ENCODE peak calls at places on chromosomes 3 and 15, in nine cellular contexts. One of them, this sample, is unnamed.

GRCh38 chr3:53716998-53717397 is 129.2 kb downstream of the CHDH start:
- DNase-seq in non-pigmented ciliary epithelial cell: no peak
- DNase-seq in GM23248: no peak
- DNase-seq in OCI-LY7: no peak
- DNase-seq in NCI-H2029 treated with DMSO at 0.1 percent for 48 hours: no peak
- DNase-seq in right cardiac atrium: no peak
- DNase-seq in nucleus accumbens: no peak
- DNase-seq in tibial nerve: no peak
- DNase-seq in AG04450: no peak
- DNase-seq in this sample: no peak

GRCh38 chr3:53941174-53941573 is 49.5 kb upstream of the SELENOK start:
- DNase-seq in right cardiac atrium: no peak
- DNase-seq in NCI-H2029 treated with DMSO at 0.1 percent for 48 hours: no peak
- DNase-seq in GM23248: peak
- DNase-seq in nucleus accumbens: no peak
- DNase-seq in AG04450: no peak
- DNase-seq in non-pigmented ciliary epithelial cell: peak
- DNase-seq in OCI-LY7: no peak
- DNase-seq in tibial nerve: no peak
- DNase-seq in this sample: no peak

GRCh38 chr3:50472958-50473357 is 30.5 kb downstream of the CACNA2D2 start:
- DNase-seq in AG04450: no peak
- DNase-seq in nucleus accumbens: no peak
- DNase-seq in non-pigmented ciliary epithelial cell: no peak
- DNase-seq in right cardiac atrium: no peak
- DNase-seq in NCI-H2029 treated with DMSO at 0.1 percent for 48 hours: no peak
- DNase-seq in tibial nerve: no peak
- DNase-seq in OCI-LY7: no peak
- DNase-seq in GM23248: no peak
- DNase-seq in this sample: no peak

GRCh38 chr15:51380999-51381806 is 39.7 kb downstream of the GLDN start:
- DNase-seq in GM23248: peak
- DNase-seq in nucleus accumbens: peak
- DNase-seq in OCI-LY7: peak
- DNase-seq in NCI-H2029 treated with DMSO at 0.1 percent for 48 hours: peak
- DNase-seq in AG04450: peak
- DNase-seq in right cardiac atrium: peak
- DNase-seq in tibial nerve: no peak
- DNase-seq in non-pigmented ciliary epithelial cell: peak
- DNase-seq in this sample: peak

GRCh38 chr3:16838561-16838960 is 46.2 kb upstream of the PLCL2 start:
- DNase-seq in GM23248: no peak
- DNase-seq in tibial nerve: no peak
- DNase-seq in AG04450: no peak
- DNase-seq in right cardiac atrium: peak
- DNase-seq in OCI-LY7: peak
- DNase-seq in NCI-H2029 treated with DMSO at 0.1 percent for 48 hours: peak
- DNase-seq in non-pigmented ciliary epithelial cell: no peak
- DNase-seq in nucleus accumbens: no peak
- DNase-seq in this sample: no peak

GRCh38 chr15:68418611-68419161 is 13.3 kb downstream of the ITGA11 start:
- DNase-seq in GM23248: peak
- DNase-seq in tibial nerve: no peak
- DNase-seq in NCI-H2029 treated with DMSO at 0.1 percent for 48 hours: peak
- DNase-seq in AG04450: peak
- DNase-seq in right cardiac atrium: peak
- DNase-seq in nucleus accumbens: no peak
- DNase-seq in OCI-LY7: no peak
- DNase-seq in non-pigmented ciliary epithelial cell: no peak
- DNase-seq in this sample: no peak

GRCh38 chr15:79436037-79436780 is 4.1 kb downstream of the MINAR1 start:
- DNase-seq in right cardiac atrium: no peak
- DNase-seq in NCI-H2029 treated with DMSO at 0.1 percent for 48 hours: no peak
- DNase-seq in AG04450: no peak
- DNase-seq in non-pigmented ciliary epithelial cell: no peak
- DNase-seq in GM23248: no peak
- DNase-seq in tibial nerve: no peak
- DNase-seq in nucleus accumbens: no peak
- DNase-seq in OCI-LY7: no peak
- DNase-seq in this sample: no peak

GRCh38 chr3:195714380-195715011 is 6.3 kb upstream of the MUC20 start:
- DNase-seq in NCI-H2029 treated with DMSO at 0.1 percent for 48 hours: no peak
- DNase-seq in nucleus accumbens: no peak
- DNase-seq in tibial nerve: no peak
- DNase-seq in GM23248: peak
- DNase-seq in right cardiac atrium: peak
- DNase-seq in OCI-LY7: no peak
- DNase-seq in non-pigmented ciliary epithelial cell: no peak
- DNase-seq in AG04450: no peak
- DNase-seq in this sample: no peak

GRCh38 chr15:96254168-96254567 is 76.3 kb upstream of the NR2F2 start:
- DNase-seq in nucleus accumbens: no peak
- DNase-seq in right cardiac atrium: no peak
- DNase-seq in non-pigmented ciliary epithelial cell: no peak
- DNase-seq in tibial nerve: no peak
- DNase-seq in GM23248: no peak
- DNase-seq in OCI-LY7: no peak
- DNase-seq in AG04450: no peak
- DNase-seq in NCI-H2029 treated with DMSO at 0.1 percent for 48 hours: no peak
- DNase-seq in this sample: no peak

GRCh38 chr3:62132027-62132590 is 241.2 kb downstream of the FEZF2 start:
- DNase-seq in GM23248: no peak
- DNase-seq in tibial nerve: no peak
- DNase-seq in right cardiac atrium: no peak
- DNase-seq in AG04450: no peak
- DNase-seq in OCI-LY7: no peak
- DNase-seq in NCI-H2029 treated with DMSO at 0.1 percent for 48 hours: no peak
- DNase-seq in non-pigmented ciliary epithelial cell: no peak
- DNase-seq in nucleus accumbens: no peak
- DNase-seq in this sample: no peak

GRCh38 chr3:59992578-59992977 is 942.8 kb upstream of the CFAP20DC start:
- DNase-seq in AG04450: no peak
- DNase-seq in right cardiac atrium: no peak
- DNase-seq in OCI-LY7: no peak
- DNase-seq in GM23248: no peak
- DNase-seq in nucleus accumbens: no peak
- DNase-seq in tibial nerve: no peak
- DNase-seq in non-pigmented ciliary epithelial cell: no peak
- DNase-seq in NCI-H2029 treated with DMSO at 0.1 percent for 48 hours: no peak
- DNase-seq in this sample: no peak

GRCh38 chr15:27993544-27993943 is 105.6 kb downstream of the OCA2 start:
- DNase-seq in AG04450: no peak
- DNase-seq in NCI-H2029 treated with DMSO at 0.1 percent for 48 hours: no peak
- DNase-seq in non-pigmented ciliary epithelial cell: no peak
- DNase-seq in OCI-LY7: no peak
- DNase-seq in tibial nerve: no peak
- DNase-seq in right cardiac atrium: no peak
- DNase-seq in nucleus accumbens: no peak
- DNase-seq in GM23248: no peak
- DNase-seq in this sample: no peak

GRCh38 chr3:30496496-30496966 is 109.9 kb upstream of the TGFBR2 start:
- DNase-seq in AG04450: peak
- DNase-seq in right cardiac atrium: peak
- DNase-seq in non-pigmented ciliary epithelial cell: peak
- DNase-seq in NCI-H2029 treated with DMSO at 0.1 percent for 48 hours: no peak
- DNase-seq in nucleus accumbens: no peak
- DNase-seq in OCI-LY7: no peak
- DNase-seq in GM23248: peak
- DNase-seq in tibial nerve: peak
- DNase-seq in this sample: no peak

GRCh38 chr3:4582634-4583033 is 89.5 kb downstream of the ITPR1 start:
- DNase-seq in NCI-H2029 treated with DMSO at 0.1 percent for 48 hours: no peak
- DNase-seq in non-pigmented ciliary epithelial cell: no peak
- DNase-seq in tibial nerve: no peak
- DNase-seq in OCI-LY7: no peak
- DNase-seq in right cardiac atrium: no peak
- DNase-seq in GM23248: peak
- DNase-seq in nucleus accumbens: no peak
- DNase-seq in AG04450: no peak
- DNase-seq in this sample: no peak

GRCh38 chr3:99505646-99506269 is 132.6 kb upstream of the COL8A1 start:
- DNase-seq in non-pigmented ciliary epithelial cell: peak
- DNase-seq in AG04450: peak
- DNase-seq in NCI-H2029 treated with DMSO at 0.1 percent for 48 hours: no peak
- DNase-seq in OCI-LY7: no peak
- DNase-seq in nucleus accumbens: no peak
- DNase-seq in GM23248: peak
- DNase-seq in tibial nerve: no peak
- DNase-seq in right cardiac atrium: peak
- DNase-seq in this sample: peak

GRCh38 chr3:131591394-131591990 is 88.7 kb upstream of the MRPL3 start:
- DNase-seq in NCI-H2029 treated with DMSO at 0.1 percent for 48 hours: no peak
- DNase-seq in right cardiac atrium: peak
- DNase-seq in AG04450: no peak
- DNase-seq in GM23248: peak
- DNase-seq in tibial nerve: no peak
- DNase-seq in OCI-LY7: no peak
- DNase-seq in nucleus accumbens: no peak
- DNase-seq in non-pigmented ciliary epithelial cell: peak
- DNase-seq in this sample: peak

GRCh38 chr3:155110996-155111901 is 31.1 kb downstream of the MME start:
- DNase-seq in nucleus accumbens: no peak
- DNase-seq in GM23248: no peak
- DNase-seq in non-pigmented ciliary epithelial cell: no peak
- DNase-seq in right cardiac atrium: no peak
- DNase-seq in tibial nerve: no peak
- DNase-seq in OCI-LY7: peak
- DNase-seq in AG04450: no peak
- DNase-seq in NCI-H2029 treated with DMSO at 0.1 percent for 48 hours: no peak
- DNase-seq in this sample: no peak

GRCh38 chr15:93068581-93069199 is 20.3 kb downstream of the RGMA start:
- DNase-seq in GM23248: no peak
- DNase-seq in tibial nerve: no peak
- DNase-seq in nucleus accumbens: no peak
- DNase-seq in non-pigmented ciliary epithelial cell: no peak
- DNase-seq in OCI-LY7: no peak
- DNase-seq in NCI-H2029 treated with DMSO at 0.1 percent for 48 hours: no peak
- DNase-seq in AG04450: no peak
- DNase-seq in right cardiac atrium: no peak
- DNase-seq in this sample: no peak

GRCh38 chr3:172919297-172919683 is 168.8 kb downstream of the ECT2 start:
- DNase-seq in OCI-LY7: no peak
- DNase-seq in GM23248: no peak
- DNase-seq in non-pigmented ciliary epithelial cell: no peak
- DNase-seq in nucleus accumbens: no peak
- DNase-seq in right cardiac atrium: no peak
- DNase-seq in AG04450: no peak
- DNase-seq in NCI-H2029 treated with DMSO at 0.1 percent for 48 hours: no peak
- DNase-seq in tibial nerve: no peak
- DNase-seq in this sample: no peak

GRCh38 chr3:182710557-182711157 is 82.6 kb upstream of the ATP11B start:
- DNase-seq in right cardiac atrium: no peak
- DNase-seq in OCI-LY7: peak
- DNase-seq in nucleus accumbens: no peak
- DNase-seq in GM23248: peak
- DNase-seq in NCI-H2029 treated with DMSO at 0.1 percent for 48 hours: peak
- DNase-seq in AG04450: no peak
- DNase-seq in non-pigmented ciliary epithelial cell: no peak
- DNase-seq in tibial nerve: no peak
- DNase-seq in this sample: no peak

GRCh38 chr15:74889390-74889881 is 406 bp upstream of the MPI start:
- DNase-seq in tibial nerve: no peak
- DNase-seq in NCI-H2029 treated with DMSO at 0.1 percent for 48 hours: no peak
- DNase-seq in nucleus accumbens: peak
- DNase-seq in GM23248: peak
- DNase-seq in OCI-LY7: no peak
- DNase-seq in AG04450: no peak
- DNase-seq in non-pigmented ciliary epithelial cell: no peak
- DNase-seq in right cardiac atrium: peak
- DNase-seq in this sample: no peak

GRCh38 chr3:69210068-69210730 is 87.8 kb upstream of the LMOD3 start:
- DNase-seq in non-pigmented ciliary epithelial cell: no peak
- DNase-seq in right cardiac atrium: no peak
- DNase-seq in tibial nerve: no peak
- DNase-seq in AG04450: no peak
- DNase-seq in GM23248: no peak
- DNase-seq in OCI-LY7: no peak
- DNase-seq in nucleus accumbens: no peak
- DNase-seq in NCI-H2029 treated with DMSO at 0.1 percent for 48 hours: no peak
- DNase-seq in this sample: no peak

GRCh38 chr3:36417237-36417636 is 36.9 kb downstream of the STAC start:
- DNase-seq in right cardiac atrium: no peak
- DNase-seq in nucleus accumbens: no peak
- DNase-seq in GM23248: no peak
- DNase-seq in AG04450: no peak
- DNase-seq in tibial nerve: no peak
- DNase-seq in OCI-LY7: no peak
- DNase-seq in NCI-H2029 treated with DMSO at 0.1 percent for 48 hours: no peak
- DNase-seq in non-pigmented ciliary epithelial cell: no peak
- DNase-seq in this sample: no peak

GRCh38 chr3:99953596-99953995 is 135.9 kb downstream of the CMSS1 start:
- DNase-seq in tibial nerve: no peak
- DNase-seq in AG04450: no peak
- DNase-seq in OCI-LY7: no peak
- DNase-seq in non-pigmented ciliary epithelial cell: no peak
- DNase-seq in nucleus accumbens: no peak
- DNase-seq in NCI-H2029 treated with DMSO at 0.1 percent for 48 hours: no peak
- DNase-seq in GM23248: no peak
- DNase-seq in right cardiac atrium: no peak
- DNase-seq in this sample: no peak

GRCh38 chr3:15845475-15845874 is 47.7 kb upstream of the ANKRD28 start:
- DNase-seq in GM23248: no peak
- DNase-seq in right cardiac atrium: no peak
- DNase-seq in AG04450: no peak
- DNase-seq in nucleus accumbens: no peak
- DNase-seq in OCI-LY7: no peak
- DNase-seq in NCI-H2029 treated with DMSO at 0.1 percent for 48 hours: no peak
- DNase-seq in non-pigmented ciliary epithelial cell: no peak
- DNase-seq in tibial nerve: no peak
- DNase-seq in this sample: no peak

GRCh38 chr15:94297543-94297942 is 66.2 kb downstream of the MCTP2 start:
- DNase-seq in NCI-H2029 treated with DMSO at 0.1 percent for 48 hours: no peak
- DNase-seq in non-pigmented ciliary epithelial cell: no peak
- DNase-seq in OCI-LY7: peak
- DNase-seq in tibial nerve: no peak
- DNase-seq in nucleus accumbens: no peak
- DNase-seq in GM23248: no peak
- DNase-seq in right cardiac atrium: no peak
- DNase-seq in AG04450: no peak
- DNase-seq in this sample: no peak

GRCh38 chr15:39618063-39618823 is 37.4 kb downstream of the THBS1 start:
- DNase-seq in right cardiac atrium: no peak
- DNase-seq in tibial nerve: no peak
- DNase-seq in NCI-H2029 treated with DMSO at 0.1 percent for 48 hours: no peak
- DNase-seq in nucleus accumbens: no peak
- DNase-seq in non-pigmented ciliary epithelial cell: no peak
- DNase-seq in GM23248: no peak
- DNase-seq in AG04450: no peak
- DNase-seq in OCI-LY7: no peak
- DNase-seq in this sample: no peak

GRCh38 chr15:90143176-90143655 is 40.9 kb upstream of the IDH2 start:
- DNase-seq in NCI-H2029 treated with DMSO at 0.1 percent for 48 hours: no peak
- DNase-seq in non-pigmented ciliary epithelial cell: no peak
- DNase-seq in right cardiac atrium: peak
- DNase-seq in OCI-LY7: peak
- DNase-seq in AG04450: no peak
- DNase-seq in nucleus accumbens: no peak
- DNase-seq in tibial nerve: no peak
- DNase-seq in GM23248: no peak
- DNase-seq in this sample: no peak

GRCh38 chr15:38217181-38217580 is 35.5 kb upstream of the SPRED1 start:
- DNase-seq in right cardiac atrium: no peak
- DNase-seq in nucleus accumbens: no peak
- DNase-seq in GM23248: peak
- DNase-seq in non-pigmented ciliary epithelial cell: no peak
- DNase-seq in tibial nerve: no peak
- DNase-seq in NCI-H2029 treated with DMSO at 0.1 percent for 48 hours: no peak
- DNase-seq in AG04450: peak
- DNase-seq in OCI-LY7: peak
- DNase-seq in this sample: peak

GRCh38 chr3:183907911-183908331 is 23.2 kb upstream of the PARL start:
- DNase-seq in non-pigmented ciliary epithelial cell: no peak
- DNase-seq in tibial nerve: no peak
- DNase-seq in GM23248: no peak
- DNase-seq in nucleus accumbens: no peak
- DNase-seq in AG04450: no peak
- DNase-seq in OCI-LY7: no peak
- DNase-seq in NCI-H2029 treated with DMSO at 0.1 percent for 48 hours: no peak
- DNase-seq in right cardiac atrium: no peak
- DNase-seq in this sample: no peak

GRCh38 chr3:8864570-8865350 is 95.3 kb upstream of the OXTR start:
- DNase-seq in AG04450: no peak
- DNase-seq in non-pigmented ciliary epithelial cell: no peak
- DNase-seq in NCI-H2029 treated with DMSO at 0.1 percent for 48 hours: peak
- DNase-seq in nucleus accumbens: no peak
- DNase-seq in right cardiac atrium: no peak
- DNase-seq in OCI-LY7: no peak
- DNase-seq in tibial nerve: no peak
- DNase-seq in GM23248: no peak
- DNase-seq in this sample: no peak